ENCODE peak calls at places on chromosomes 5 and 9, in four cellular contexts. C is activated effector memory CD4-positive, alpha-beta T cell treated with Interleukin-2 at 50 U/mL for 16 hours; J is fibroblast of lung; U is coronary artery. X is an unnamed sample.

GRCh38 chr5:142446131-142446959 is 121.5 kb upstream of the SPRY4 start:
- DNase-seq in C (no peak), J (peak), U (no peak), X (no peak)

GRCh38 chr5:81105261-81105877 is 127.8 kb upstream of the CKMT2 start:
- DNase-seq in C (no peak), J (no peak), U (no peak), X (no peak)

GRCh38 chr9:107794259-107794658 is 304.7 kb upstream of the KLF4 start:
- DNase-seq in C (no peak), J (no peak), U (no peak), X (no peak)

GRCh38 chr5:52727568-52727967 is 60.1 kb upstream of the ITGA1 start:
- DNase-seq in C (no peak), J (peak), U (no peak), X (no peak)

GRCh38 chr5:135239461-135240282 is 159.4 kb downstream of the MACROH2A1 start:
- DNase-seq in C (no peak), J (peak), U (peak), X (no peak)

GRCh38 chr5:178832618-178833201 is 27.0 kb upstream of the ZNF354B start:
- DNase-seq in C (no peak), J (no peak), U (no peak), X (no peak)

GRCh38 chr5:4627887-4628286 is 512.2 kb upstream of the ADAMTS16 start:
- DNase-seq in C (no peak), J (no peak), U (no peak), X (no peak)

GRCh38 chr9:88364706-88365105 is 23.5 kb upstream of the SPIN1 start:
- DNase-seq in C (no peak), J (no peak), U (no peak), X (no peak)

GRCh38 chr5:135353952-135354721 is 44.9 kb downstream of the MACROH2A1 start:
- DNase-seq in C (no peak), J (peak), U (no peak), X (no peak)

GRCh38 chr9:130311019-130311773 is 45.6 kb downstream of the HMCN2 start:
- DNase-seq in C (no peak), J (no peak), U (no peak), X (no peak)

GRCh38 chr9:35790025-35790384 is 1.4 kb upstream of the NPR2 start:
- DNase-seq in C (no peak), J (no peak), U (no peak), X (no peak)

GRCh38 chr5:132456553-132457361 is 33.8 kb downstream of the IRF1 start:
- DNase-seq in C (peak), J (peak), U (no peak), X (no peak)

GRCh38 chr5:141637266-141637692 is 482 bp downstream of the RELL2 start:
- DNase-seq in C (peak), J (no peak), U (no peak), X (peak)

GRCh38 chr9:116686693-116687073 is 422 bp upstream of the TRIM32 start:
- DNase-seq in C (no peak), J (no peak), U (no peak), X (no peak)

GRCh38 chr5:146079695-146080361 is 25.5 kb downstream of the PLAC8L1 start:
- DNase-seq in C (no peak), J (peak), U (no peak), X (no peak)

GRCh38 chr5:90843443-90843842 is 284.8 kb downstream of the ADGRV1 start:
- DNase-seq in C (no peak), J (peak), U (no peak), X (no peak)

GRCh38 chr5:60404171-60404570 is 295.8 kb downstream of the DEPDC1B start:
- DNase-seq in C (no peak), J (peak), U (no peak), X (no peak)

GRCh38 chr9:79573697-79573976 is 1.9 kb downstream of the TLE4 start:
- DNase-seq in C (no peak), J (no peak), U (no peak), X (no peak)

GRCh38 chr5:139745121-139745799 is 50.3 kb upstream of the PSD2 start:
- DNase-seq in C (no peak), J (peak), U (peak), X (no peak)

GRCh38 chr9:124860582-124861341 is 995 bp downstream of the RPL35 start:
- DNase-seq in C (no peak), J (no peak), U (no peak), X (no peak)

GRCh38 chr5:142479854-142480253 is 155.0 kb upstream of the SPRY4 start:
- DNase-seq in C (no peak), J (no peak), U (no peak), X (no peak)

GRCh38 chr9:93378276-93378675 is 73.2 kb upstream of the FAM120A start:
- DNase-seq in C (no peak), J (no peak), U (no peak), X (no peak)

GRCh38 chr9:69433426-69433825 is 108.4 kb downstream of the ENTREP1 start:
- DNase-seq in C (no peak), J (peak), U (no peak), X (no peak)

GRCh38 chr5:88203977-88204735 is 64.5 kb downstream of the TMEM161B start:
- DNase-seq in C (peak), J (peak), U (no peak), X (no peak)

GRCh38 chr5:137498301-137498735 is 808 bp downstream of the SPOCK1 start:
- DNase-seq in C (no peak), J (peak), U (no peak), X (no peak)

GRCh38 chr9:87556821-87557220 is 59.2 kb downstream of the DAPK1 start:
- DNase-seq in C (no peak), J (no peak), U (no peak), X (no peak)

GRCh38 chr5:115766608-115767007 is 49.9 kb downstream of the CDO1 start:
- DNase-seq in C (no peak), J (no peak), U (no peak), X (no peak)

GRCh38 chr5:93281980-93282772 is 298.8 kb downstream of the NR2F1-AS1 start:
- DNase-seq in C (no peak), J (no peak), U (no peak), X (no peak)

GRCh38 chr9:109974143-109974917 is 194.3 kb downstream of the PALM2AKAP2 start:
- DNase-seq in C (no peak), J (no peak), U (no peak), X (peak)

X was measured in caudate nucleus.